ENCODE peak calls at places on chromosomes 11 and 22, in eight cellular contexts. Q, S, Z, B, X, A, T and W are unnamed samples.

GRCh38 chr22:50720301-50720845 is 17.6 kb upstream of the ACR start:
- DNase-seq in Q (no peak), S (no peak), Z (no peak), B (no peak), X (no peak), A (no peak), T (no peak), W (no peak)

GRCh38 chr11:17590463-17590862 is 43.4 kb downstream of the OTOG start:
- DNase-seq in Q (no peak), S (no peak), Z (peak), B (no peak), X (no peak), A (no peak), T (no peak), W (peak)

GRCh38 chr11:94134651-94135512 is 6.2 kb downstream of the PANX1 start:
- DNase-seq in Q (peak), S (no peak), Z (peak), B (peak), X (no peak), A (no peak), T (no peak), W (peak)

GRCh38 chr11:123483058-123483457 is 53.0 kb downstream of the GRAMD1B start:
- DNase-seq in Q (no peak), S (no peak), Z (no peak), B (peak), X (no peak), A (no peak), T (no peak), W (no peak)

GRCh38 chr22:26673485-26673884 is 16.1 kb downstream of the MIAT start:
- DNase-seq in Q (no peak), S (no peak), Z (no peak), B (peak), X (no peak), A (no peak), T (no peak), W (no peak)

GRCh38 chr11:66979336-66979980 is 4.4 kb downstream of the C11orf86 start:
- DNase-seq in Q (no peak), S (no peak), Z (no peak), B (peak), X (no peak), A (no peak), T (no peak), W (no peak)

GRCh38 chr11:62880231-62880802 is 379 bp upstream of the SLC3A2 start:
- DNase-seq in Q (no peak), S (peak), Z (no peak), B (peak), X (no peak), A (no peak), T (no peak), W (no peak)

GRCh38 chr11:133656100-133656635 is 123.9 kb upstream of the OPCML start:
- DNase-seq in Q (no peak), S (no peak), Z (no peak), B (no peak), X (no peak), A (no peak), T (no peak), W (no peak)

GRCh38 chr11:77187105-77187750 is 59.2 kb downstream of the MYO7A start:
- DNase-seq in Q (peak), S (no peak), Z (no peak), B (no peak), X (no peak), A (no peak), T (no peak), W (no peak)

GRCh38 chr11:134861490-134862107 is 449.6 kb upstream of the B3GAT1 start:
- DNase-seq in Q (no peak), S (peak), Z (no peak), B (no peak), X (no peak), A (no peak), T (no peak), W (no peak)

GRCh38 chr11:59184876-59185275 is 12.9 kb downstream of the DTX4 start:
- DNase-seq in Q (no peak), S (no peak), Z (no peak), B (no peak), X (no peak), A (no peak), T (no peak), W (no peak)

GRCh38 chr22:18997925-18998315 is 61.8 kb upstream of the PRODH start:
- DNase-seq in Q (no peak), S (no peak), Z (no peak), B (no peak), X (no peak), A (no peak), T (no peak), W (no peak)

GRCh38 chr11:69380451-69380901 is 86.5 kb downstream of the MYEOV start:
- DNase-seq in Q (no peak), S (no peak), Z (peak), B (no peak), X (no peak), A (no peak), T (peak), W (peak)

GRCh38 chr11:132007184-132007583 is 636.8 kb downstream of the NTM start:
- DNase-seq in Q (no peak), S (no peak), Z (no peak), B (no peak), X (no peak), A (no peak), T (no peak), W (no peak)

GRCh38 chr11:17524221-17524620 is 20.0 kb downstream of the USH1C start:
- DNase-seq in Q (no peak), S (no peak), Z (no peak), B (no peak), X (no peak), A (no peak), T (no peak), W (no peak)

GRCh38 chr22:21755855-21756284 is 20.3 kb upstream of the YPEL1 start:
- DNase-seq in Q (no peak), S (no peak), Z (no peak), B (peak), X (no peak), A (no peak), T (no peak), W (no peak)

GRCh38 chr22:35631597-35631996 is 14.5 kb upstream of the MB start:
- DNase-seq in Q (peak), S (peak), Z (peak), B (peak), X (no peak), A (peak), T (no peak), W (no peak)

GRCh38 chr22:46738961-46739870 is 1.2 kb upstream of the CERK start:
- DNase-seq in Q (peak), S (peak), Z (no peak), B (peak), X (peak), A (peak), T (peak), W (no peak)

GRCh38 chr11:62555464-62556092 is 9.0 kb upstream of the AHNAK start:
- DNase-seq in Q (peak), S (peak), Z (peak), B (peak), X (no peak), A (peak), T (no peak), W (no peak)